ENCODE peak calls at places on chromosome 2, in ten cellular contexts. H is left ventricle myocardium inferior; B is Karpas-422; R is brain microvascular endothelial cell; M is CD8-positive, alpha-beta memory T cell; Z is IMR-90; S is hepatocyte; C is ovary; G is left lung; A is HepG2. L is an unnamed sample. For H3K36me3, the result is how much of the 10 kb centered on the place peaks cover.

GRCh38 chr2:25483584-25484266 is 142.0 kb upstream of the DNMT3A start:
- DNase-seq in B (peak), S (no peak), M (no peak), H (no peak), C (no peak), A (no peak), R (no peak), Z (no peak), G (no peak), L (no peak)

GRCh38 chr2:214628091-214628490 is 181.4 kb downstream of the BARD1 start:
- DNase-seq in C (no peak), G (no peak), S (no peak), Z (peak), A (no peak), R (peak), B (no peak), H (no peak), M (no peak), L (no peak)

GRCh38 chr2:190961918-190962487 is 52.0 kb downstream of the STAT1 start:
- DNase-seq in Z (no peak), A (no peak), M (no peak), C (no peak), H (no peak), S (no peak), G (no peak), R (no peak), B (no peak), L (no peak)

GRCh38 chr2:199603748-199604291 is 146.1 kb upstream of the SATB2 start:
- DNase-seq in H (no peak), Z (no peak), G (no peak), S (no peak), B (no peak), M (no peak), R (no peak), C (no peak), A (no peak), L (no peak)

GRCh38 chr2:76478636-76479035 is 767.9 kb upstream of the GCFC2 start:
- DNase-seq in A (no peak), C (no peak), H (no peak), R (no peak), M (no peak), B (no peak), Z (no peak), S (no peak), G (no peak), L (no peak)

GRCh38 chr2:153106802-153107477 is 371.6 kb downstream of the RPRM start:
- DNase-seq in H (no peak), A (no peak), C (no peak), G (no peak), R (no peak), Z (no peak), B (no peak), S (no peak), M (no peak), L (peak)

GRCh38 chr2:37625781-37626548 is 45.5 kb downstream of the CDC42EP3 start:
- DNase-seq in R (no peak), S (no peak), C (peak), B (no peak), Z (peak), A (no peak), G (no peak), H (no peak), M (peak), L (peak)

GRCh38 chr2:1585635-1586034 is 158.7 kb downstream of the PXDN start:
- DNase-seq in A (no peak), B (no peak), R (no peak), S (no peak), Z (no peak), M (peak), C (no peak), H (no peak), G (peak), L (no peak)

GRCh38 chr2:98759827-98760625 is 29.1 kb upstream of the MGAT4A start:
- DNase-seq in C (no peak), Z (no peak), S (no peak), R (no peak), G (no peak), M (no peak), B (peak), H (no peak), A (no peak), L (no peak)

GRCh38 chr2:209472386-209472832 is 48.6 kb downstream of the MAP2 start:
- DNase-seq in S (no peak), Z (peak), R (no peak), H (no peak), A (no peak), B (no peak), M (no peak), C (no peak), G (no peak), L (no peak)

GRCh38 chr2:46134531-46135229 is 162.5 kb upstream of the EPAS1 start:
- DNase-seq in C (peak), B (no peak), G (no peak), R (peak), H (peak), Z (no peak), A (no peak), S (no peak), M (no peak), L (no peak)

GRCh38 chr2:71686781-71687180 is 233.4 kb downstream of the DYSF start:
- DNase-seq in M (no peak), A (no peak), Z (no peak), S (no peak), H (no peak), B (no peak), C (no peak), R (no peak), G (no peak), L (no peak)

GRCh38 chr2:127104166-127104660 is 2.7 kb downstream of the BIN1 start:
- DNase-seq in S (no peak), C (no peak), M (no peak), Z (no peak), B (no peak), H (no peak), R (no peak), G (no peak), A (no peak), L (no peak)

GRCh38 chr2:127105656-127106456 is 1.1 kb downstream of the BIN1 start:
- DNase-seq in C (peak), G (peak), S (peak), M (no peak), B (no peak), A (no peak), H (no peak), R (peak), Z (peak), L (peak)

GRCh38 chr2:127106457-127106997 is 427 bp downstream of the BIN1 start:
- DNase-seq in R (no peak), S (peak), C (peak), A (no peak), Z (peak), B (no peak), M (no peak), H (no peak), G (peak), L (no peak)

GRCh38 chr2:127103243-127104165 is 3.5 kb downstream of the BIN1 start:
- DNase-seq in M (no peak), S (peak), C (no peak), H (no peak), R (no peak), G (peak), Z (no peak), B (no peak), A (no peak), L (no peak)

GRCh38 chr2:127104881-127105655 is 1.9 kb downstream of the BIN1 start:
- DNase-seq in S (peak), G (peak), B (no peak), A (no peak), R (no peak), Z (no peak), H (no peak), M (no peak), C (peak), L (no peak)
- H3K4me3 ChIP-seq in S (peak), G (peak), B (no peak), A (no peak), R (peak), Z (peak), H (peak), M (no peak), C (peak), L (peak)

GRCh38 chr2:85405076-85405402 is 5.1 kb downstream of the CAPG start:
- DNase-seq in B (no peak), H (no peak), R (no peak), Z (no peak), M (no peak), S (no peak), G (no peak), A (no peak), C (no peak), L (no peak)
- H3K27ac ChIP-seq in B (no peak), H (no peak), R (peak), Z (no peak), M (no peak), S (no peak), G (peak), A (no peak), C (no peak), L (peak)

GRCh38 chr2:172525601-172526000 is 30.3 kb upstream of the PDK1 start:
- DNase-seq in S (no peak), Z (no peak), G (no peak), R (no peak), C (no peak), B (no peak), M (no peak), H (no peak), A (no peak), L (no peak)
- H3K36me3 ChIP-seq in S (under half), Z (under half), G (under half), R (under half), C (under half), B (under half), M (under half), H (under half), A (under half), L (under half)

GRCh38 chr2:231163011-231163410 is 35.4 kb upstream of the ARMC9 start:
- DNase-seq in R (no peak), S (no peak), A (no peak), B (no peak), H (no peak), M (no peak), Z (no peak), G (no peak), C (no peak), L (no peak)
- H3K4me3 ChIP-seq in R (no peak), S (no peak), A (no peak), B (no peak), H (no peak), M (no peak), Z (no peak), G (no peak), C (no peak), L (no peak)

DNA sequence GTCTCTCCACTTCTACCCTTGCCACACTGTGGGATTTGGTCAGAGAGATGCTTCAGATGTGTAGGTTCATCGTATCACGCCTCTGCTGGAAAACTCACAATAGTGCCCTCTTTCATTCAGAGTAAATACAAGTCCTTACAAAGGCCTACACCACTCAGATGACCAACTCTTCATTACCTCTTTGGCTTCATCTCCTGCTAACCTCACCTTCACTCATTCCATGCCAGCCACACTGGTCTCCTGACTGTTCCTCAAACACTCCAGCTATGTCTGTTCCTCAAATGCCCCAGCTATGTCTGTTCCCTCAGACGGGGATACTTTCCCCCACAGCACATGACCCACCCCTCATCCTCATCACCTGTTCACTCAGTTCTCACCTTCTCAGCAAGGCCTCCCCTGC is 67.3 kb upstream of the PELI1 start:
- DNase-seq in R (no peak), S (no peak), G (no peak), C (no peak), A (no peak), H (no peak), M (no peak), B (no peak), Z (no peak), L (no peak)
- H3K27ac ChIP-seq in R (no peak), S (peak), G (peak), C (no peak), A (no peak), H (no peak), M (no peak), B (no peak), Z (no peak), L (no peak)

GRCh38 chr2:241265506-241265905 is 50.0 kb downstream of the HDLBP start:
- DNase-seq in M (no peak), A (no peak), H (no peak), C (no peak), Z (no peak), B (no peak), R (no peak), G (no peak), S (no peak), L (no peak)
- H3K36me3 ChIP-seq in M (under half), A (half or more), H (half or more), C (under half), Z (half or more), B (under half), R (half or more), G (under half), S (under half), L (under half)

DNA sequence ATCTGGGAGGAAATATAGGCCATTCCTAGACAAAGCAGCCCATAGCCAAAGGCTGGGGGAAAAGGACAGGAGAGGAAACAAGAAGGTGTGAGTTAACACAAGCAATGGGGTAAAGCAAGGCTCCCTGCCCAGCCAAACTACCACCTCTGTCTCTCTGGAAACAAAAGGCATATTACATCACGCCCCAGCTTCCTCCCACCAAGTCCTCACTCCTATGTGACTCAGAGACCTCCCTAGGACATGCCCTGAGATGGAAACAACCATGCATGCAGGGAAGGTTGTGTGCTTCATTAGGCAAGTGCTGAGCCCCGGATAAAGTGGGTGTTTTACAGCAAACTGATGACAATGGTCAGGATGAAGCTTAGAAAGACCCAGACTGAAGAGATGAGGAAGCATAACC is 9.0 kb upstream of the ATRAID start:
- DNase-seq in A (no peak), Z (peak), S (no peak), M (no peak), H (no peak), G (no peak), B (no peak), C (no peak), R (no peak), L (no peak)
- H3K4me3 ChIP-seq in A (no peak), Z (no peak), S (no peak), M (no peak), H (no peak), G (no peak), B (no peak), C (no peak), R (no peak), L (no peak)

DNA sequence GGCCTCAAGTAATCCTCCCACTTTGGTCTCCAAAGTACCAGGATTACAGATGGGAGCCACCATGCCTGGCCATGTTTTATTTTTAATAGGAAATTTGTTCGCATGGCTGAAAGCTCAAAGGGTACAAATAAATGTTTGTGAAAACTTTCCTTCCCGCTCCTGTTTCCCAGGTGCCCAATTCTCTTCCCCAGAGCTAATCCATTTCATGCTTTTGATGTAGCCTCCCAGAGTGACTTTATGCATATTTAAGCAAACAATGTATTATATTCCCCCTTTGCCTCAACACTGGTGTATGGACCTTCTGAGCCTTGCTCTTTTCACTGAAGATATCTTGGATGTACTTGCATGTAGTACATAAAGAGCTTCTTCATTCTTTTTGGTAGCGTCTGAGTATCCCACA is 52.5 kb upstream of the ITSN2 start:
- DNase-seq in R (no peak), C (no peak), S (no peak), M (no peak), G (no peak), H (no peak), A (no peak), Z (no peak), B (no peak), L (no peak)
- H3K27ac ChIP-seq in R (no peak), C (no peak), S (no peak), M (no peak), G (no peak), H (no peak), A (no peak), Z (no peak), B (no peak), L (no peak)

DNA sequence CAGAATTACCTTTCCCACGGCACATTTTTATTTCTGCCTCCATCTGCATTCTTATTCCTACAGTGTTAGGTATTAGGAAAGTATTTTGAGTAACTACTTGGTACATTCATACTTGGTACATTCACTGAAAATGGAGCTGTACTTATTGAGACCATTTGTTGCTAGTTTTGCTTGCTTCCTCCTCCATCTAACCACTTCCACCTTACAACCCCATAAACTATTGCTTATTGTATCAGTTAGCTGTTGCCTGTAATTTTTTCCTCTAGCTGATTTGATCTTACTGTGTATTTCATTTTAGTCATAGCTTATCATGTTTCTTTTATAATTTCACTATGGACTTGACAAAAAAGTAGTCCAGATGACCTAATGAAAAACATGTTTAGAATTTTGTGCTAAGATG is 50.7 kb downstream of the AFTPH start:
- DNase-seq in G (no peak), B (no peak), Z (no peak), R (no peak), M (no peak), A (no peak), C (no peak), H (no peak), S (no peak), L (no peak)
- H3K36me3 ChIP-seq in G (under half), B (half or more), Z (under half), R (under half), M (under half), A (half or more), C (under half), H (half or more), S (under half), L (under half)

L was measured in small intestine.